ENCODE peak calls at places on chromosomes 5 and 9, in five cellular contexts. R is K562, I is HepG2, A is GM12891, J is GM12878. Q is an unnamed sample.

GRCh38 chr5:79846198-79846521 is 144.9 kb downstream of the MTX3 start:
- DNase-seq in R (no peak), I (no peak), A (no peak), J (no peak), Q (no peak)

GRCh38 chr5:140347382-140347781 is 979 bp upstream of the HBEGF start:
- DNase-seq in R (no peak), I (no peak), A (no peak), J (no peak), Q (no peak)

GRCh38 chr9:87685871-87686519 is 39.9 kb upstream of the CTSL start:
- DNase-seq in R (peak), I (no peak), A (no peak), J (no peak), Q (no peak)

GRCh38 chr5:14131855-14132503 is 11.2 kb upstream of the TRIO start:
- DNase-seq in R (no peak), I (peak), A (no peak), J (no peak), Q (no peak)

GRCh38 chr9:129609486-129610192 is 11.3 kb downstream of the C9orf50 start:
- DNase-seq in R (no peak), I (no peak), A (peak), J (no peak), Q (peak)

GRCh38 chr5:105587963-105588662 is 2025.5 kb upstream of the NUDT12 start:
- DNase-seq in R (no peak), I (no peak), A (no peak), J (no peak), Q (no peak)

GRCh38 chr9:125380406-125380805 is 118.8 kb downstream of the GAPVD1 start:
- DNase-seq in R (no peak), I (no peak), A (no peak), J (no peak), Q (no peak)

GRCh38 chr9:114025760-114026159 is 52.3 kb downstream of the AMBP start:
- DNase-seq in R (no peak), I (no peak), A (no peak), J (no peak), Q (no peak)

GRCh38 chr5:17255471-17256016 is 38.1 kb downstream of the BASP1 start:
- DNase-seq in R (no peak), I (no peak), A (no peak), J (peak), Q (no peak)

GRCh38 chr9:89458768-89459496 is 39.0 kb downstream of the SEMA4D start:
- DNase-seq in R (no peak), I (no peak), A (no peak), J (no peak), Q (no peak)

GRCh38 chr5:160539431-160539830 is 117.8 kb downstream of the PTTG1 start:
- DNase-seq in R (no peak), I (no peak), A (no peak), J (no peak), Q (no peak)

GRCh38 chr9:15642369-15642962 is 89.6 kb downstream of the CCDC171 start:
- DNase-seq in R (no peak), I (peak), A (no peak), J (no peak), Q (no peak)

GRCh38 chr5:168793844-168794837 is 215.0 kb upstream of the PANK3 start:
- DNase-seq in R (no peak), I (peak), A (no peak), J (no peak), Q (no peak)

GRCh38 chr9:130451509-130452388 is 7.0 kb downstream of the ASS1 start:
- DNase-seq in R (peak), I (peak), A (no peak), J (no peak), Q (no peak)

GRCh38 chr9:123049589-123050222 is 16.2 kb downstream of the GPR21 start:
- DNase-seq in R (no peak), I (peak), A (no peak), J (no peak), Q (no peak)

GRCh38 chr5:154157483-154158378 is 32.8 kb upstream of the GALNT10 start:
- DNase-seq in R (peak), I (no peak), A (no peak), J (no peak), Q (no peak)

GRCh38 chr9:111094433-111095421 is 56.5 kb upstream of the LPAR1 start:
- DNase-seq in R (no peak), I (no peak), A (no peak), J (peak), Q (no peak)

GRCh38 chr9:97768731-97769130 is 71.6 kb upstream of the XPA start:
- DNase-seq in R (no peak), I (no peak), A (no peak), J (no peak), Q (no peak)

GRCh38 chr5:141703133-141703561 is 21.1 kb upstream of the ARAP3 start:
- DNase-seq in R (no peak), I (no peak), A (no peak), J (no peak), Q (no peak)

GRCh38 chr9:137534256-137535119 is 15.7 kb downstream of the PNPLA7 start:
- DNase-seq in R (peak), I (peak), A (no peak), J (no peak), Q (no peak)

GRCh38 chr5:111865356-111865755 is 108.4 kb upstream of the NREP start:
- DNase-seq in R (no peak), I (no peak), A (no peak), J (no peak), Q (no peak)

GRCh38 chr9:114691046-114691955 is 9.3 kb upstream of the TEX48 start:
- DNase-seq in R (no peak), I (no peak), A (no peak), J (peak), Q (no peak)

GRCh38 chr9:129868033-129868395 is 32.8 kb downstream of the USP20 start:
- DNase-seq in R (no peak), I (no peak), A (no peak), J (no peak), Q (no peak)

GRCh38 chr9:97507585-97507984 is 6.1 kb downstream of the TMOD1 start:
- DNase-seq in R (no peak), I (no peak), A (no peak), J (no peak), Q (no peak)

GRCh38 chr5:142826741-142827492 is 56.7 kb downstream of the ARHGAP26 start:
- DNase-seq in R (no peak), I (no peak), A (no peak), J (no peak), Q (no peak)

GRCh38 chr5:135262364-135262763 is 136.7 kb downstream of the MACROH2A1 start:
- DNase-seq in R (no peak), I (no peak), A (no peak), J (no peak), Q (no peak)

GRCh38 chr5:83446253-83446947 is 25.1 kb upstream of the VCAN start:
- DNase-seq in R (no peak), I (no peak), A (no peak), J (no peak), Q (no peak)

GRCh38 chr5:9927106-9927505 is 297.0 kb upstream of the TAS2R1 start:
- DNase-seq in R (no peak), I (no peak), A (no peak), J (no peak), Q (no peak)

GRCh38 chr9:113535756-113536155 is 72.2 kb downstream of the RGS3 start:
- DNase-seq in R (no peak), I (no peak), A (no peak), J (no peak), Q (no peak)

GRCh38 chr5:91136271-91136670 is 246.8 kb downstream of the ARRDC3 start:
- DNase-seq in R (no peak), I (no peak), A (no peak), J (no peak), Q (no peak)

GRCh38 chr5:107469485-107469884 is 201.3 kb downstream of the EFNA5 start:
- DNase-seq in R (no peak), I (no peak), A (no peak), J (no peak), Q (no peak)

GRCh38 chr5:93503598-93504067 is 77.4 kb downstream of the NR2F1-AS1 start:
- DNase-seq in R (no peak), I (peak), A (no peak), J (no peak), Q (no peak)

GRCh38 chr5:151448038-151448985 is 909 bp downstream of the SLC36A1 start:
- DNase-seq in R (no peak), I (peak), A (no peak), J (no peak), Q (no peak)

GRCh38 chr9:111316796-111317195 is 13.2 kb downstream of the OR2K2 start:
- DNase-seq in R (no peak), I (no peak), A (no peak), J (no peak), Q (no peak)

GRCh38 chr5:143161893-143162520 is 241.5 kb downstream of the NR3C1 start:
- DNase-seq in R (no peak), I (peak), A (no peak), J (no peak), Q (no peak)

GRCh38 chr5:69527128-69527745 is 32.8 kb upstream of the GTF2H2C start:
- DNase-seq in R (no peak), I (no peak), A (no peak), J (no peak), Q (no peak)

GRCh38 chr5:57844410-57844809 is 361.8 kb upstream of the ACTBL2 start:
- DNase-seq in R (no peak), I (no peak), A (no peak), J (no peak), Q (no peak)

DNA sequence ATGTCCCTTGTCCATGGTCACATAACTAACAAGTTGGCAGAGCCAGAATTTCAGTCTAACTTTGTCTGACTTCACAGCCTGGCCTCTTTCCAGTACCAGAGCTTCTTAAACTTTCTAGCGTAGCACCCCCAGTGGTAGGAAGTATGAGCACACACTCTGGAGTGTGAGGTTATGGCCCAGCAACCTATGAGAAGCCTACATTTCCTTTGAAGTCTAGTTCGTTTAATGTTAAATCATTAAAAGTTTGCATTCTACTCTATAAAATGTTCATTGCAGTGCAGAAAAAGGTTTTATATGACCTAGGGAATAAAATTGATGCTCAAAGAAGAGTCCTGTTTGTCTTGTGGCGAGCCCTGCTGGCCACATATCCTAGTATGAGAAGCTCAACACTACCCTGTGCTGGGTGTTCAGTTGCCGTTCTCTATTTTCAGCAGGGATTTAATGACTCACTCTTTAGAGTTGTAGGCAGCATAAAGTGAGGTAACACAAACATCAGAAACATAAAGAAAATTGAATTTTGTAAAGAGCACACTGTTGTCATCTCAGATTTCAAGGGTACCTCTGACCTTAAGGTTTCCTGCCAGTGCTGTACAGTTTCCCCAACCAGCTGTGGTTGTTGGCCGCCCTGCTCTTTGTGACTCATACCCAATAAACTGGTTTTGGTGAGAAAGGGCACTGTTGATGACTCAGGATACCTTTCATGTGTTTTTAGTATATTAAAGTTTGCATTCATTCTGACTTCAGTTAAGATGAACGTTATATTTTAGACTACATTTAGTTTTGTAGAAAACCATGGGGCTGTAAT is 14.3 kb downstream of the MCCC2 start:
- DNase-seq in R (peak), I (peak), A (peak), J (peak), Q (peak)
- TF ChIP-seq POLR2AphosphoS5 in R (no peak), I (no peak), A (no peak), J (no peak), Q (no peak)

GRCh38 chr5:61321650-61322049 is 10.4 kb upstream of the ZSWIM6 start:
- DNase-seq in R (no peak), I (no peak), A (no peak), J (no peak), Q (no peak)
- TF ChIP-seq TAF1 in R (no peak), I (no peak), A (no peak), J (no peak), Q (no peak)

GRCh38 chr9:127755558-127756060 is 20.5 kb upstream of the TOR2A start:
- DNase-seq in R (no peak), I (no peak), A (no peak), J (no peak), Q (no peak)

GRCh38 chr9:127754761-127755557 is 19.9 kb upstream of the TOR2A start:
- DNase-seq in R (peak), I (no peak), A (no peak), J (no peak), Q (no peak)

GRCh38 chr9:127753148-127753547 is 18.1 kb upstream of the TOR2A start:
- DNase-seq in R (no peak), I (no peak), A (no peak), J (no peak), Q (no peak)

GRCh38 chr9:127753556-127753955 is 18.5 kb upstream of the TOR2A start:
- DNase-seq in R (no peak), I (no peak), A (no peak), J (no peak), Q (no peak)

DNA sequence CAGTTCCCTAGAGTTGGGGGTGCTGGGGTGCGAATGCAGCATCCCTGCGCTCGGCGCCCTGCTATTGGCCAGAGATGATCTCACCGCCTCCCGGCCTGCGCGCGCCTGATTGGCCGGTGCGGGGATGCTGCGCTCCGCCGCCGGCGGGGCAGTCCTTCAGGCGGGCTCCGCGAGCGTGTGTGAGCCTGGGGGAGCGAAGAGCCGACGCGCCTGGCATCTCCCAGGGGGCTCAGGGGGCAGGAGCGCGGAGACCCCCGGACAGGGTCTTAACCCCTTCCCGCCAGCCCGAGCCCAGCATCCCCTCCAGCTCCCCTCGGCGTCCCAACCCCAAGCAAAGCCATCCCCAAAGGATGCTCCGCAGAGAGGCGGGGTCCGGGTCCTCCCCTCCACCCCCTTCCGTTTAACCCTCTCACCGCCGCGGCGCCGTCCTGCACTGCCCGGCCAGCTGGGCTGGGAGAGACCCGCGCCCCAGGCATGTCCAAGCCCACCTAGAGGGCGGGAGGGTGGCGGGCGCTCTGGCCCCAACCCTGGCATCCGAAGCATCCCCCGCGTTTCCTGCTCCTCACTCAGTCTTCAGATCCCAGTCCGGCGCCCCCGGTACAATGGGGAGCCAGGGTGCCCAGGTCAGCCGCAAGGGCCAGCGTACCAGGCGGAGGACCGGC is 19.1 kb upstream of the TOR2A start:
- DNase-seq in R (peak), I (no peak), A (no peak), J (no peak), Q (no peak)
- TF ChIP-seq POLR2AphosphoS5 in R (no peak), I (no peak), A (no peak), J (no peak), Q (no peak)

GRCh38 chr5:108557686-108558085 is 175.8 kb upstream of the FBXL17 start:
- DNase-seq in R (no peak), I (no peak), A (no peak), J (no peak), Q (no peak)

GRCh38 chr5:108561416-108562204 is 179.7 kb upstream of the FBXL17 start:
- DNase-seq in R (no peak), I (no peak), A (no peak), J (no peak), Q (no peak)

GRCh38 chr5:108562205-108562454 is 180.2 kb upstream of the FBXL17 start:
- DNase-seq in R (no peak), I (no peak), A (no peak), J (no peak), Q (no peak)

GRCh38 chr5:108560581-108560980 is 178.7 kb upstream of the FBXL17 start:
- DNase-seq in R (no peak), I (no peak), A (no peak), J (no peak), Q (no peak)

DNA sequence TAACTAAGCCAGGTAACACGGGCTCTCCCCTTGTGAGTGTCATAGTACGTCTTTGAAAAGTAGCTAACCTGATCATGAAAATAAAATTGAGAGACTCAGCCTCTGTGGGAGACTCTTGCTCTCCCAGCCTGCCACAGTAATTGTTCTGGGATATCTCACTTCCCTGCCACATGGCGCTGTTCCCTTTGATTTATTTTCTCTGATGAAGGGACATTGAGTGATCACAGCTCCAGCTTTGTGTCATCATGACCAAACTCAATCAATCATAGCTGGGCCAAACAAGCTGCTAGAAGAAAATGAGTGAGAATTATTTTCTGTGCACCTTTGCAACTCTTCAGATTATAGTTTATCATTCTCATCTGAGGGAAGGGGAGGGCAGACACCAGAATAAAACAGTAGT is 174.5 kb upstream of the FBXL17 start:
- DNase-seq in R (no peak), I (no peak), A (no peak), J (no peak), Q (no peak)
- TF ChIP-seq TAF1 in R (no peak), I (no peak), A (no peak), J (no peak), Q (no peak)

GRCh38 chr5:175706499-175706898 is 48.6 kb downstream of the HRH2 start:
- DNase-seq in R (no peak), I (peak), A (no peak), J (no peak), Q (no peak)
- TF ChIP-seq POLR2AphosphoS5 in R (no peak), I (no peak), A (no peak), J (no peak), Q (no peak)

GRCh38 chr5:30968971-30969370 is 224.5 kb upstream of the CDH6 start:
- DNase-seq in R (no peak), I (no peak), A (no peak), J (no peak), Q (no peak)
- TF ChIP-seq TAF1 in R (no peak), I (no peak), A (no peak), J (no peak), Q (no peak)